ENCODE peak calls at places on chromosomes 12 and 14, in ten cellular contexts. L, W, E, M, F, U, I, S, G and O are unnamed samples.

GRCh38 chr12:123139926-123140674 is 10.8 kb downstream of the PITPNM2 start:
- DNase-seq in L (no peak), W (no peak), E (no peak), M (no peak), F (no peak), U (no peak), I (no peak), S (peak; percentile 64), G (no peak), O (no peak)

GRCh38 chr12:68761901-68762630 is 16.1 kb downstream of the SLC35E3 start:
- DNase-seq in L (no peak), W (no peak), E (no peak), M (no peak), F (no peak), U (no peak), I (no peak), S (peak; percentile 58), G (no peak), O (no peak)

GRCh38 chr14:63918411-63918810 is 65.6 kb downstream of the SYNE2 start:
- DNase-seq in L (no peak), W (no peak), E (no peak), M (no peak), F (no peak), U (no peak), I (no peak), S (peak; percentile 24), G (no peak), O (no peak)

GRCh38 chr12:117498256-117498655 is 136.8 kb upstream of the NOS1 start:
- DNase-seq in L (no peak), W (no peak), E (no peak), M (no peak), F (no peak), U (no peak), I (no peak), S (no peak), G (no peak), O (no peak)

GRCh38 chr12:60264094-60264493 is 668.3 kb downstream of the SLC16A7 start:
- DNase-seq in L (no peak), W (no peak), E (no peak), M (no peak), F (no peak), U (no peak), I (no peak), S (no peak), G (no peak), O (no peak)

GRCh38 chr14:53888535-53889386 is 67.9 kb downstream of the BMP4 start:
- DNase-seq in L (no peak), W (no peak), E (no peak), M (no peak), F (no peak), U (no peak), I (no peak), S (no peak), G (no peak), O (no peak)

GRCh38 chr14:49820176-49820575 is 32.4 kb downstream of the NEMF start:
- DNase-seq in L (no peak), W (no peak), E (no peak), M (no peak), F (no peak), U (no peak), I (no peak), S (no peak), G (no peak), O (no peak)

GRCh38 chr12:129102233-129102632 is 249.0 kb downstream of the GLT1D1 start:
- DNase-seq in L (no peak), W (no peak), E (no peak), M (no peak), F (peak; percentile 10), U (no peak), I (no peak), S (no peak), G (no peak), O (no peak)

GRCh38 chr14:96624661-96625435 is 122.7 kb downstream of the PAPOLA start:
- DNase-seq in L (no peak), W (no peak), E (no peak), M (no peak), F (peak; percentile 37), U (no peak), I (peak; percentile 72), S (no peak), G (no peak), O (no peak)

GRCh38 chr12:69658203-69658602 is 40.9 kb downstream of the BEST3 start:
- DNase-seq in L (no peak), W (no peak), E (no peak), M (no peak), F (no peak), U (no peak), I (no peak), S (no peak), G (no peak), O (no peak)

DNA sequence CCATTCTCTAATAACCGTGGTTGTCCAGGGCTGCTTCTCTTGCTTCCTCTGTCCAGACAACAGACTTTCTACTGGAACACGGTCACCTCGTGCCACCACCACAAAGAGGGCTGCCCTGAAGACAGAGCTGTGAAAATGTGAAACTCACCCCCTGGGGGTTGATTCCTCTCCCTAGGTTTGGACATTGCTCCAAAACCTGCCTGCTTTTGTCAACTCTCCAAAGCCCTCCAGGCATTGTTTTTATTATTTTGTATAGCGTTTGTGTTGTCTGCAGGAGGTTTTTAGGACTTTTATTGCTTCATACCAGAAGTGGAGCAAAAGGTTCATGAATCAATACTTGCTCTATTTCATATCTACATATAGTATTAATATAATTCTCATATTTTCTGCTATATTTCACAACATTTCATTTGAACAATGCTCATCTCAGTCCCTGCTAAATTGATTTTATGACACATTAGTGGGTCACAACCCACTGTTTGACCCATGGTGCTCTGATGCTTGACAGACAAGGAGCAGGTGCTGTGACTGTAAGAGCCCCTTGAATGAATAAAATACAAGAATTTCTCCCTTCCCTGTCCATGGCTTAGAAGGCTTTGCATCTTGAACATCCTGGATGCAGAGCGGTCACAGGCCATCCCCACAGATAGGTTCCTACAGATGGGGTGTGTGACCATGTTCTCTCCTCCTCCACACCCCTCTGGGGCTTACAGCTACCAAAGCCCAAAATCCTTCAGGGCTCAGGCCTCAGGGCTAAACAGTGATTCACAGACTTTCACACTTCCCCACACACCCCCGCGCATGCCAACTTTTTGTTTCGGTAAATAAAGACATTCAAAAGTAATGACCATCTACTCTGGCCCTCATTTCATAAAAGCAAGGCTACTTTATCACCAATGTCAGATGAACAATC is 20.6 kb upstream of the EML1 start:
- DNase-seq in L (peak; percentile 62), W (no peak), E (no peak), M (no peak), F (no peak), U (no peak), I (no peak), S (no peak), G (no peak), O (no peak)
- H3K27ac ChIP-seq in L (peak overlapping the region; percentile 87), W (no peak overlapping the region), E (no peak overlapping the region), M (no peak overlapping the region), F (no peak overlapping the region), U (no peak overlapping the region), I (no peak overlapping the region), S (no peak overlapping the region), G (no peak overlapping the region), O (no peak overlapping the region)

GRCh38 chr12:47095446-47096236 is 15.9 kb upstream of the AMIGO2 start:
- DNase-seq in L (no peak), W (no peak), E (no peak), M (no peak), F (no peak), U (no peak), I (no peak), S (no peak), G (no peak), O (no peak)

GRCh38 chr12:47094804-47095203 is 15.0 kb upstream of the AMIGO2 start:
- DNase-seq in L (no peak), W (no peak), E (no peak), M (no peak), F (no peak), U (no peak), I (no peak), S (no peak), G (no peak), O (no peak)

GRCh38 chr12:47100146-47100545 is 20.4 kb upstream of the AMIGO2 start:
- DNase-seq in L (no peak), W (no peak), E (no peak), M (no peak), F (no peak), U (no peak), I (no peak), S (no peak), G (no peak), O (no peak)

GRCh38 chr12:47098099-47098498 is 18.3 kb upstream of the AMIGO2 start:
- DNase-seq in L (no peak), W (no peak), E (no peak), M (no peak), F (no peak), U (no peak), I (no peak), S (peak; percentile 56), G (no peak), O (no peak)

GRCh38 chr12:47097276-47097896 is 17.6 kb upstream of the AMIGO2 start:
- DNase-seq in L (no peak), W (no peak), E (no peak), M (no peak), F (no peak), U (no peak), I (no peak), S (no peak), G (no peak), O (no peak)
- H3K27ac ChIP-seq in L (peak overlapping the region; percentile 44), W (no peak overlapping the region), E (no peak overlapping the region), M (no peak overlapping the region), F (no peak overlapping the region), U (no peak overlapping the region), I (peak overlapping the region; percentile 97), S (no peak overlapping the region), G (no peak overlapping the region), O (no peak overlapping the region)

DNA sequence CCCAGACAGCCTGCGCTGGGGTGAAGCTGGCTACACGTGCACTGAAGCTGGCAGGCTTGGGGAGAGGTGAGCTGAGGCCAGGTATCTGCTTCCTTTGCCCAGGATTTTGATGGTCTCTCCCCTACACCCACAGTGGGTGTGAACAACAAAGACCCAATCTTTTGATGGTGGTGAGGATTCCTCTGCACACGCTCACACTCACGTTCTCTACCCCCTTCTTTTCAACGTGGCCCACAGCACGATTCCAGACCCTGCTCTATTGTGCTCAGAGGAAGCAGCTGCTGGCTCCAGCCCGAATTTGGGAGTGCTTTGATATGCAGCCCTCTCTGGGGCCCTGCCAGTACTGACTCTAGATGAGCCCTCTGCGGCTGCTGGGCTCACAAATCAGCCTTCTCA is 4.9 kb downstream of the CD9 start:
- DNase-seq in L (peak; percentile 93), W (peak; percentile 71), E (peak; percentile 45), M (peak; percentile 68), F (peak; percentile 91), U (peak; percentile 30), I (no peak), S (peak; percentile 68), G (no peak), O (no peak)
- H3K27ac ChIP-seq in L (peak overlapping the region; percentile 99), W (peak overlapping the region; percentile 62), E (peak overlapping the region; percentile 31), M (peak overlapping the region; percentile 48), F (peak overlapping the region; percentile 73), U (no peak overlapping the region), I (peak overlapping the region; percentile 69), S (no peak overlapping the region), G (peak overlapping the region; percentile 70), O (peak overlapping the region; percentile 38)

DNA sequence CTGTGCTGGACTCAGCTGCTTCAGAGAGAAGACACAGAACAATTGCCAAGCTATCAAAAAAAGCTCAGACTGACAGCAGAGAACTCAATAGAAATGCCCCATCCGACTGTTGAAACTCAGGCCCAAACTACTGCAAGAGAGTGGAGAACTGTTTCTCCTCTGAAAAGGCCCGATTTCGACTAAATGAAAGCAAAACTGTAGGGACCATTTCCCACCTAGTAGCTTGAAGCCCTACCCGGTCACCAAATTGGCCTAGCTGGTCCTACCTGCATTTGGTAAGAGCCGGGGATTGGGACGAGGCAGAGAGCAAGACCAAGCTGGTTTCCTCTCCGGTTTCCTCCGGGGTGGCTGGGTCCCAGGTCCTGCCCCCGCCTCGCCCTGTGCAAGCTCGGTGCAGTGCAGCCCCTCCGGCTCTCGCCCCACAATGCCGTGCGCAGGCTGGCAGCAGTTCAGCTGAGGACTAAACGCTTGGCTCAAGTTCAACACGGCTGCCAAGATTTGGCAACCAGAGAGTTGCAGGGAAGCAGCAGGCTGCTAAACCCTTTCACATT is 1180.6 kb downstream of the VRK1 start:
- DNase-seq in L (peak; percentile 91), W (peak; percentile 83), E (peak; percentile 64), M (peak; percentile 77), F (peak; percentile 32), U (no peak), I (peak; percentile 94), S (peak; percentile 45), G (peak; percentile 73), O (peak; percentile 79)
- H3K27ac ChIP-seq in L (peak overlapping the region; percentile 80), W (peak overlapping the region; percentile 85), E (peak overlapping the region; percentile 31), M (no peak overlapping the region), F (no peak overlapping the region), U (no peak overlapping the region), I (peak overlapping the region; percentile 14), S (no peak overlapping the region), G (peak overlapping the region; percentile 75), O (peak overlapping the region; percentile 75)